ENCODE peak calls at places on chromosomes 11 and 22, in four cellular contexts. One of them, this sample, is unnamed.

GRCh38 chr11:68432874-68433273 is 27.7 kb upstream of the PPP6R3 start:
- DNase-seq in lower leg skin: no peak
- DNase-seq in KBM-7: no peak
- DNase-seq in GDM1: no peak
- DNase-seq in this sample: no peak

GRCh38 chr11:282171-282570 is 4.0 kb downstream of the NLRP6 start:
- DNase-seq in lower leg skin: peak; percentile 81
- DNase-seq in KBM-7: no peak
- DNase-seq in GDM1: no peak
- DNase-seq in this sample: no peak

GRCh38 chr11:3006505-3007260 is 14.6 kb upstream of the NAP1L4 start:
- DNase-seq in GDM1: no peak
- DNase-seq in lower leg skin: no peak
- DNase-seq in KBM-7: no peak
- DNase-seq in this sample: no peak

GRCh38 chr11:129731316-129731715 is 84.3 kb upstream of the TMEM45B start:
- DNase-seq in KBM-7: no peak
- DNase-seq in lower leg skin: peak; percentile 59
- DNase-seq in GDM1: no peak
- DNase-seq in this sample: no peak

GRCh38 chr22:37193629-37194191 is 5.7 kb upstream of the C1QTNF6 start:
- DNase-seq in KBM-7: peak; percentile 95
- DNase-seq in lower leg skin: peak; percentile 45
- DNase-seq in GDM1: peak; percentile 39
- DNase-seq in this sample: peak; percentile 50

GRCh38 chr11:122897606-122898210 is 15.1 kb downstream of the JHY start:
- DNase-seq in GDM1: no peak
- DNase-seq in KBM-7: no peak
- DNase-seq in lower leg skin: no peak
- DNase-seq in this sample: no peak

GRCh38 chr11:115126092-115126491 is 378.1 kb downstream of the CADM1 start:
- DNase-seq in KBM-7: no peak
- DNase-seq in GDM1: no peak
- DNase-seq in lower leg skin: no peak
- DNase-seq in this sample: no peak

GRCh38 chr11:7892751-7893356 is 38.2 kb downstream of the OR10A6 start:
- DNase-seq in lower leg skin: no peak
- DNase-seq in KBM-7: peak; percentile 65
- DNase-seq in GDM1: peak; percentile 30
- DNase-seq in this sample: peak; percentile 26

GRCh38 chr11:81377418-81377817 is 1356.2 kb downstream of the FAM181B start:
- DNase-seq in KBM-7: no peak
- DNase-seq in GDM1: no peak
- DNase-seq in lower leg skin: no peak
- DNase-seq in this sample: no peak

GRCh38 chr11:66324626-66325025 is 7.8 kb upstream of the CD248 start:
- DNase-seq in GDM1: no peak
- DNase-seq in KBM-7: no peak
- DNase-seq in lower leg skin: no peak
- DNase-seq in this sample: no peak

GRCh38 chr11:20276661-20277000 is 86.9 kb upstream of the HTATIP2 start:
- DNase-seq in GDM1: no peak
- DNase-seq in KBM-7: no peak
- DNase-seq in lower leg skin: no peak
- DNase-seq in this sample: no peak

GRCh38 chr11:118358071-118358470 is 1.3 kb upstream of the UBE4A start:
- DNase-seq in lower leg skin: no peak
- DNase-seq in GDM1: no peak
- DNase-seq in KBM-7: no peak
- DNase-seq in this sample: no peak

GRCh38 chr11:125088576-125089455 is 22.6 kb downstream of the TMEM218 start:
- DNase-seq in KBM-7: no peak
- DNase-seq in GDM1: no peak
- DNase-seq in lower leg skin: peak; percentile 81
- DNase-seq in this sample: no peak

GRCh38 chr11:47132981-47133380 is 43.7 kb downstream of the ARFGAP2 start:
- DNase-seq in KBM-7: no peak
- DNase-seq in GDM1: no peak
- DNase-seq in lower leg skin: no peak
- DNase-seq in this sample: no peak

GRCh38 chr11:57444362-57445074 is 15.8 kb upstream of the RTN4RL2 start:
- DNase-seq in lower leg skin: no peak
- DNase-seq in KBM-7: no peak
- DNase-seq in GDM1: no peak
- DNase-seq in this sample: no peak

GRCh38 chr11:17014774-17015638 is 792 bp upstream of the PLEKHA7 start:
- DNase-seq in KBM-7: peak; percentile 74
- DNase-seq in GDM1: no peak
- DNase-seq in lower leg skin: peak; percentile 85
- DNase-seq in this sample: no peak

GRCh38 chr22:47850644-47851151 is 1088.2 kb downstream of the TBC1D22A start:
- DNase-seq in GDM1: no peak
- DNase-seq in lower leg skin: no peak
- DNase-seq in KBM-7: no peak
- DNase-seq in this sample: peak; percentile 19

This sample was measured in LNCaP clone FGC.